ENCODE peak calls at places on chromosomes 11 and 22, in nine cellular contexts. One of them, this sample, is unnamed.

GRCh38 chr11:43944761-43945311 is 2.4 kb downstream of the C11orf96 start:
- DNase-seq in adrenal gland: peak; percentile 90
- DNase-seq in HCT116: no peak
- DNase-seq in transverse colon: peak; percentile 75
- DNase-seq in testis: peak; percentile 95
- DNase-seq in H1: peak; percentile 98
- DNase-seq in spleen: peak; percentile 91
- DNase-seq in body of pancreas: peak; percentile 53
- DNase-seq in K562: peak; percentile 81
- DNase-seq in this sample: no peak

GRCh38 chr22:19713650-19714319 is 518 bp upstream of the SEPTIN5 start:
- DNase-seq in transverse colon: no peak
- DNase-seq in body of pancreas: no peak
- DNase-seq in H1: peak; percentile 66
- DNase-seq in spleen: peak; percentile 81
- DNase-seq in testis: no peak
- DNase-seq in adrenal gland: no peak
- DNase-seq in K562: no peak
- DNase-seq in HCT116: no peak
- DNase-seq in this sample: no peak

GRCh38 chr11:82533628-82534353 is 199.9 kb downstream of the FAM181B start:
- DNase-seq in H1: no peak
- DNase-seq in transverse colon: no peak
- DNase-seq in K562: no peak
- DNase-seq in testis: no peak
- DNase-seq in adrenal gland: no peak
- DNase-seq in body of pancreas: no peak
- DNase-seq in HCT116: no peak
- DNase-seq in spleen: no peak
- DNase-seq in this sample: no peak

GRCh38 chr22:46436595-46437163 is 100.7 kb downstream of the CELSR1 start:
- DNase-seq in HCT116: no peak
- DNase-seq in testis: no peak
- DNase-seq in H1: no peak
- DNase-seq in body of pancreas: no peak
- DNase-seq in adrenal gland: no peak
- DNase-seq in transverse colon: no peak
- DNase-seq in spleen: no peak
- DNase-seq in K562: no peak
- DNase-seq in this sample: no peak

GRCh38 chr11:31813242-31813960 is 2.3 kb upstream of the PAX6 start:
- DNase-seq in testis: no peak
- DNase-seq in K562: no peak
- DNase-seq in transverse colon: no peak
- DNase-seq in H1: peak; percentile 52
- DNase-seq in spleen: no peak
- DNase-seq in body of pancreas: no peak
- DNase-seq in adrenal gland: no peak
- DNase-seq in HCT116: no peak
- DNase-seq in this sample: no peak

GRCh38 chr11:64846998-64847666 is 2.7 kb upstream of the CDC42BPG start:
- DNase-seq in body of pancreas: peak; percentile 92
- DNase-seq in testis: peak; percentile 92
- DNase-seq in K562: peak; percentile 96
- DNase-seq in HCT116: peak; percentile 87
- DNase-seq in adrenal gland: peak; percentile 94
- DNase-seq in transverse colon: peak; percentile 96
- DNase-seq in H1: peak; percentile 98
- DNase-seq in spleen: peak; percentile 99
- DNase-seq in this sample: peak; percentile 46

GRCh38 chr22:49879871-49880270 is 26.2 kb downstream of the ZBED4 start:
- DNase-seq in K562: no peak
- DNase-seq in transverse colon: no peak
- DNase-seq in body of pancreas: no peak
- DNase-seq in HCT116: no peak
- DNase-seq in adrenal gland: no peak
- DNase-seq in spleen: no peak
- DNase-seq in testis: no peak
- DNase-seq in H1: no peak
- DNase-seq in this sample: no peak

GRCh38 chr22:44378380-44378779 is 65.6 kb upstream of the SHISAL1 start:
- DNase-seq in body of pancreas: no peak
- DNase-seq in adrenal gland: no peak
- DNase-seq in transverse colon: no peak
- DNase-seq in H1: no peak
- DNase-seq in spleen: no peak
- DNase-seq in HCT116: no peak
- DNase-seq in K562: no peak
- DNase-seq in testis: no peak
- DNase-seq in this sample: no peak

GRCh38 chr22:46010177-46010867 is 33.4 kb upstream of the WNT7B start:
- DNase-seq in H1: no peak
- DNase-seq in adrenal gland: no peak
- DNase-seq in HCT116: no peak
- DNase-seq in K562: no peak
- DNase-seq in testis: no peak
- DNase-seq in transverse colon: no peak
- DNase-seq in body of pancreas: no peak
- DNase-seq in spleen: peak; percentile 71
- DNase-seq in this sample: no peak

GRCh38 chr11:8026982-8027381 is 39.8 kb downstream of the EIF3F start:
- DNase-seq in spleen: no peak
- DNase-seq in K562: no peak
- DNase-seq in testis: no peak
- DNase-seq in body of pancreas: no peak
- DNase-seq in transverse colon: no peak
- DNase-seq in H1: no peak
- DNase-seq in HCT116: no peak
- DNase-seq in adrenal gland: no peak
- DNase-seq in this sample: no peak

GRCh38 chr11:97364047-97364446 is 974.2 kb downstream of the JRKL start:
- DNase-seq in HCT116: no peak
- DNase-seq in K562: no peak
- DNase-seq in transverse colon: no peak
- DNase-seq in body of pancreas: no peak
- DNase-seq in adrenal gland: no peak
- DNase-seq in H1: no peak
- DNase-seq in spleen: no peak
- DNase-seq in testis: no peak
- DNase-seq in this sample: no peak

GRCh38 chr11:12712132-12712531 is 37.9 kb downstream of the TEAD1 start:
- DNase-seq in H1: no peak
- DNase-seq in adrenal gland: peak; percentile 1
- DNase-seq in K562: no peak
- DNase-seq in spleen: no peak
- DNase-seq in body of pancreas: no peak
- DNase-seq in transverse colon: no peak
- DNase-seq in HCT116: no peak
- DNase-seq in testis: no peak
- DNase-seq in this sample: no peak

GRCh38 chr11:7646866-7647265 is 26.4 kb downstream of the CYB5R2 start:
- DNase-seq in K562: no peak
- DNase-seq in body of pancreas: no peak
- DNase-seq in spleen: no peak
- DNase-seq in HCT116: no peak
- DNase-seq in transverse colon: no peak
- DNase-seq in adrenal gland: no peak
- DNase-seq in testis: no peak
- DNase-seq in H1: no peak
- DNase-seq in this sample: no peak

GRCh38 chr11:73196576-73196975 is 21.5 kb upstream of the P2RY2 start:
- DNase-seq in adrenal gland: no peak
- DNase-seq in spleen: no peak
- DNase-seq in HCT116: no peak
- DNase-seq in body of pancreas: no peak
- DNase-seq in K562: no peak
- DNase-seq in testis: no peak
- DNase-seq in transverse colon: peak; percentile 1
- DNase-seq in H1: no peak
- DNase-seq in this sample: no peak

GRCh38 chr11:76615950-76616349 is 54.6 kb downstream of the LRRC32 start:
- DNase-seq in testis: peak; percentile 60
- DNase-seq in body of pancreas: no peak
- DNase-seq in spleen: peak; percentile 58
- DNase-seq in transverse colon: peak; percentile 79
- DNase-seq in HCT116: no peak
- DNase-seq in K562: no peak
- DNase-seq in adrenal gland: peak; percentile 60
- DNase-seq in H1: no peak
- DNase-seq in this sample: no peak

DNA sequence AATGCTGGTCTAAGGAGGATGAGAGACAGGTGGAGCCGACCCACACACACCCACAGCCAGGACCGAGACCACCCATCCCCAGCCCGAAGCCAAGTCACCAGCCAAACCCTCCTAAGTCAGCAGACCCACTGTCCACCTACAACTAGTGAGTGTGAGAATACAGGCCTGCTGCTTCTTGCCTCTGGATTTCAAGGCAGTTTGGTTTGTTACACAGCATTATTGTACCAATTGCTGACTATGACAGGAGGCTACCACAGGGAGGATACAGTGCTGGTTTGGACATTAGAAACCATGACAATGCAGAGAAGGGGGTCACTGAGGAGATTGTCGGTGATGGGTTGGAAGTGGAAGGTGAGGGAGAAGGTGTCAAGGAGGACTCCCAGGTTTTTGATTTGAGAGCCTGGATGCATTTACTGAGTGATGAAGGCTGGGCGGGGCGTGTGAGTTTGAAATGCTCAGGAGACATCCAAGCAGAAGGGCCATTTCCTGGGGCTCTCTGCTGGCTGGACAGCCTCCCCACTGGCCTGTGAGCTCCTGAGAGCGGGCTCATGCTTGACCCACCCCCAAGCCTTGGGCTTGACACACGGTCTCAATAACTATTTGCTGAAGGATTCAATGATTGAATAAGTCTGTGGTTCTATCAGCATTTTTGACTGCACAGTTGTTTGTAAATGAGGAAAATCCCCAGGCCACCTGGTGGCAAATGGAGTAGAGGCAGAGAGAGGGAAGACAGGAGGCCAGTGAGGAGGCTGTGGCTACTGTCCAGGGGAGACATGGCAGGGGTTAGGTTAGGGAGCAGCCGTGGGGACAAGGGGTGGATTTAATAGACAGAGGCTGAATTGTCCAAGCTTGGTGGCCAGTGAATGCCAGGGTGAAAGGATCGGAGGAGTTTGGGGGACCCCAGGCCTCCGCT is 9.4 kb upstream of the SSTR3 start:
- DNase-seq in K562: no peak
- DNase-seq in HCT116: no peak
- DNase-seq in testis: no peak
- DNase-seq in transverse colon: no peak
- DNase-seq in adrenal gland: no peak
- DNase-seq in spleen: peak; percentile 79
- DNase-seq in body of pancreas: no peak
- DNase-seq in H1: no peak
- DNase-seq in this sample: no peak
- H3K4me1 ChIP-seq in K562: no peaks in the 10 kb centered on the region
- H3K4me1 ChIP-seq in HCT116: peaks cover 5% of the 10 kb centered on the region
- H3K4me1 ChIP-seq in testis: no peaks in the 10 kb centered on the region
- H3K4me1 ChIP-seq in transverse colon: no peaks in the 10 kb centered on the region
- H3K4me1 ChIP-seq in adrenal gland: no peaks in the 10 kb centered on the region
- H3K4me1 ChIP-seq in spleen: peaks cover 98% of the 10 kb centered on the region
- H3K4me1 ChIP-seq in body of pancreas: no peaks in the 10 kb centered on the region
- H3K4me1 ChIP-seq in H1: no peaks in the 10 kb centered on the region
- H3K4me1 ChIP-seq in this sample: no peaks in the 10 kb centered on the region

DNA sequence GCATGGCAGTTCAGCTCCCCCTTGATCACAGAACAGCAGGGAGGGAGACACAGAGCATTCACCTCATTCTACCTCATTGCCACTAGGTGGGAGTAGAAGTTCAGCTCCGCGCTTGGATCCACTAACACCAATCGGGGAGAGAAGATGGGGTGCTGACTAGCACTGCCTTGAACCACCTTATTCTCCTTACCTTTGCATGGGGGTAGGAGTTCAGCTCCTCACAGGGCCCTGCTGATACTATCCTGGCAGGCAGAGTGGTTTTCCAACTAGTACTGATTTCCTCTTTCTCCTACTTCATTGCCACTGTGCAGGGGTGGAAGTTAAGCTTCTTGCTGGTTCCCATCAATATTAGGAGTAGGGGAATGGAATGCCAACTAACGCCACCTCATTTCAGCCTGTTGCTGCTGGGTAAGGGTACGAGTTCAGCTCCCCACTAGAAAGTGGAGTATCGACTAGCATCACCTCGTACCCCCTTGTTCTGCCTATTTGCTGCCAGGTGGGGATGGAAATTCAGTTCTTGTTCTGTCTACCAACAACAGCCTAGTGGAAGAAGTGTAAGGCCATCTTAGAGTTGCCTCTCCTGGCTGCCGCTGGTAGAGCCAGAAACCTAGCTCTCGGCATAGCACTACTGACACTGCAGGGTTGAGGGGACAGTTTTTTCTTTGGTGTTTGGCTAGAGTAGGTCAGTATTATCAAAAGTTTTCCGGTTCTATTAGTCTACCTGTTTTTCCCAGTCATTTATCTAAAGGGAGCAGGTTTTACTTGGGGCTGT is 550.9 kb upstream of the CCDC90B start:
- DNase-seq in spleen: no peak
- DNase-seq in transverse colon: peak; percentile 13
- DNase-seq in testis: peak; percentile 57
- DNase-seq in adrenal gland: peak; percentile 63
- DNase-seq in K562: peak; percentile 54
- DNase-seq in H1: peak; percentile 61
- DNase-seq in HCT116: peak; percentile 24
- DNase-seq in body of pancreas: peak; percentile 49
- DNase-seq in this sample: no peak
- TF ChIP-seq POLR2A in spleen: no peak
- TF ChIP-seq POLR2A in transverse colon: no peak
- TF ChIP-seq POLR2A in testis: no peak
- TF ChIP-seq POLR2A in adrenal gland: no peak
- TF ChIP-seq POLR2A in K562: no peak
- TF ChIP-seq POLR2A in H1: no peak
- TF ChIP-seq POLR2A in HCT116: no peak
- TF ChIP-seq POLR2A in body of pancreas: no peak
- TF ChIP-seq POLR2A in this sample: no peak

GRCh38 chr22:22702159-22702873 is 57.9 kb downstream of the GGTLC2 start:
- DNase-seq in H1: no peak
- DNase-seq in HCT116: no peak
- DNase-seq in transverse colon: peak; percentile 44
- DNase-seq in testis: peak; percentile 24
- DNase-seq in spleen: no peak
- DNase-seq in adrenal gland: peak; percentile 16
- DNase-seq in K562: peak; percentile 83
- DNase-seq in body of pancreas: no peak
- DNase-seq in this sample: no peak
- TF ChIP-seq CTCF in H1: peak; percentile 37
- TF ChIP-seq CTCF in HCT116: peak; percentile 66
- TF ChIP-seq CTCF in transverse colon: peak; percentile 10
- TF ChIP-seq CTCF in testis: no peak
- TF ChIP-seq CTCF in spleen: no peak
- TF ChIP-seq CTCF in adrenal gland: no peak
- TF ChIP-seq CTCF in K562: peak; percentile 93
- TF ChIP-seq CTCF in body of pancreas: peak; percentile 9
- TF ChIP-seq CTCF in this sample: no peak

GRCh38 chr22:22488736-22489135 is 19.8 kb downstream of the ZNF280B start:
- DNase-seq in testis: no peak
- DNase-seq in K562: no peak
- DNase-seq in adrenal gland: no peak
- DNase-seq in transverse colon: no peak
- DNase-seq in HCT116: no peak
- DNase-seq in spleen: no peak
- DNase-seq in body of pancreas: no peak
- DNase-seq in H1: no peak
- DNase-seq in this sample: no peak
- H3K4me1 ChIP-seq in testis: no peaks in the 10 kb centered on the region
- H3K4me1 ChIP-seq in K562: no peaks in the 10 kb centered on the region
- H3K4me1 ChIP-seq in adrenal gland: no peaks in the 10 kb centered on the region
- H3K4me1 ChIP-seq in transverse colon: no peaks in the 10 kb centered on the region
- H3K4me1 ChIP-seq in HCT116: no peaks in the 10 kb centered on the region
- H3K4me1 ChIP-seq in spleen: no peaks in the 10 kb centered on the region
- H3K4me1 ChIP-seq in body of pancreas: no peaks in the 10 kb centered on the region
- H3K4me1 ChIP-seq in H1: no peaks in the 10 kb centered on the region
- H3K4me1 ChIP-seq in this sample: no peaks in the 10 kb centered on the region